ENCODE peak calls at places on chromosome 16, in nine cellular contexts. One of them, this sample, is unnamed.
A peak's percentile ranks its signal among the peaks of the same experiment; 100 is the strongest.

GRCh38 chr16:89096768-89097527 is 3.3 kb downstream of the ACSF3 start:
- DNase-seq in astrocyte of the hippocampus: no peak
- DNase-seq in activated CD4-positive, alpha-beta T cell treated with anti-CD3 and anti-CD28 coated beads, Interleukin-2, amount 50 U/mL, for 1 hour: peak; percentile 45
- DNase-seq in BJ: no peak
- DNase-seq in stimulated activated CD8-positive, alpha-beta memory T cell treated with anti-CD3 and anti-CD28 coated beads, Interleukin-2, amount 100 ng/mL, for 1 hour: peak; percentile 29
- DNase-seq in glomerular endothelial cell: no peak
- DNase-seq in heart left ventricle: no peak
- DNase-seq in T-helper 2 cell: peak; percentile 20
- DNase-seq in GOT3: no peak
- DNase-seq in this sample: no peak

GRCh38 chr16:47310792-47311211 is 150.1 kb downstream of the ITFG1 start:
- DNase-seq in astrocyte of the hippocampus: no peak
- DNase-seq in activated CD4-positive, alpha-beta T cell treated with anti-CD3 and anti-CD28 coated beads, Interleukin-2, amount 50 U/mL, for 1 hour: no peak
- DNase-seq in BJ: no peak
- DNase-seq in stimulated activated CD8-positive, alpha-beta memory T cell treated with anti-CD3 and anti-CD28 coated beads, Interleukin-2, amount 100 ng/mL, for 1 hour: no peak
- DNase-seq in glomerular endothelial cell: no peak
- DNase-seq in heart left ventricle: no peak
- DNase-seq in T-helper 2 cell: no peak
- DNase-seq in GOT3: no peak
- DNase-seq in this sample: peak; percentile 19

GRCh38 chr16:74468807-74469511 is 47.7 kb upstream of the CLEC18B start:
- DNase-seq in astrocyte of the hippocampus: no peak
- DNase-seq in activated CD4-positive, alpha-beta T cell treated with anti-CD3 and anti-CD28 coated beads, Interleukin-2, amount 50 U/mL, for 1 hour: no peak
- DNase-seq in BJ: no peak
- DNase-seq in stimulated activated CD8-positive, alpha-beta memory T cell treated with anti-CD3 and anti-CD28 coated beads, Interleukin-2, amount 100 ng/mL, for 1 hour: no peak
- DNase-seq in glomerular endothelial cell: no peak
- DNase-seq in heart left ventricle: no peak
- DNase-seq in T-helper 2 cell: no peak
- DNase-seq in GOT3: no peak
- DNase-seq in this sample: no peak

GRCh38 chr16:62010186-62010585 is 26.1 kb downstream of the CDH8 start:
- DNase-seq in astrocyte of the hippocampus: no peak
- DNase-seq in activated CD4-positive, alpha-beta T cell treated with anti-CD3 and anti-CD28 coated beads, Interleukin-2, amount 50 U/mL, for 1 hour: no peak
- DNase-seq in BJ: no peak
- DNase-seq in stimulated activated CD8-positive, alpha-beta memory T cell treated with anti-CD3 and anti-CD28 coated beads, Interleukin-2, amount 100 ng/mL, for 1 hour: no peak
- DNase-seq in glomerular endothelial cell: no peak
- DNase-seq in heart left ventricle: no peak
- DNase-seq in T-helper 2 cell: no peak
- DNase-seq in GOT3: no peak
- DNase-seq in this sample: no peak

GRCh38 chr16:50626868-50627267 is 54.2 kb downstream of the SNX20 start:
- DNase-seq in astrocyte of the hippocampus: no peak
- DNase-seq in activated CD4-positive, alpha-beta T cell treated with anti-CD3 and anti-CD28 coated beads, Interleukin-2, amount 50 U/mL, for 1 hour: no peak
- DNase-seq in BJ: no peak
- DNase-seq in stimulated activated CD8-positive, alpha-beta memory T cell treated with anti-CD3 and anti-CD28 coated beads, Interleukin-2, amount 100 ng/mL, for 1 hour: no peak
- DNase-seq in glomerular endothelial cell: no peak
- DNase-seq in heart left ventricle: no peak
- DNase-seq in T-helper 2 cell: no peak
- DNase-seq in GOT3: no peak
- DNase-seq in this sample: no peak

GRCh38 chr16:64089697-64090096 is 1032.2 kb downstream of the CDH11 start:
- DNase-seq in astrocyte of the hippocampus: peak; percentile 45
- DNase-seq in activated CD4-positive, alpha-beta T cell treated with anti-CD3 and anti-CD28 coated beads, Interleukin-2, amount 50 U/mL, for 1 hour: no peak
- DNase-seq in BJ: no peak
- DNase-seq in stimulated activated CD8-positive, alpha-beta memory T cell treated with anti-CD3 and anti-CD28 coated beads, Interleukin-2, amount 100 ng/mL, for 1 hour: no peak
- DNase-seq in glomerular endothelial cell: no peak
- DNase-seq in heart left ventricle: no peak
- DNase-seq in T-helper 2 cell: no peak
- DNase-seq in GOT3: no peak
- DNase-seq in this sample: peak; percentile 70

GRCh38 chr16:86306811-86307517 is 203.4 kb upstream of the FOXF1 start:
- DNase-seq in astrocyte of the hippocampus: no peak
- DNase-seq in activated CD4-positive, alpha-beta T cell treated with anti-CD3 and anti-CD28 coated beads, Interleukin-2, amount 50 U/mL, for 1 hour: no peak
- DNase-seq in BJ: peak; percentile 60
- DNase-seq in stimulated activated CD8-positive, alpha-beta memory T cell treated with anti-CD3 and anti-CD28 coated beads, Interleukin-2, amount 100 ng/mL, for 1 hour: no peak
- DNase-seq in glomerular endothelial cell: no peak
- DNase-seq in heart left ventricle: no peak
- DNase-seq in T-helper 2 cell: no peak
- DNase-seq in GOT3: no peak
- DNase-seq in this sample: no peak

GRCh38 chr16:14452066-14452465 is 178.0 kb downstream of the PARN start:
- DNase-seq in astrocyte of the hippocampus: no peak
- DNase-seq in activated CD4-positive, alpha-beta T cell treated with anti-CD3 and anti-CD28 coated beads, Interleukin-2, amount 50 U/mL, for 1 hour: no peak
- DNase-seq in BJ: no peak
- DNase-seq in stimulated activated CD8-positive, alpha-beta memory T cell treated with anti-CD3 and anti-CD28 coated beads, Interleukin-2, amount 100 ng/mL, for 1 hour: no peak
- DNase-seq in glomerular endothelial cell: no peak
- DNase-seq in heart left ventricle: no peak
- DNase-seq in T-helper 2 cell: no peak
- DNase-seq in GOT3: no peak
- DNase-seq in this sample: no peak

GRCh38 chr16:81521141-81521626 is 76.6 kb downstream of the CMIP start:
- DNase-seq in astrocyte of the hippocampus: no peak
- DNase-seq in activated CD4-positive, alpha-beta T cell treated with anti-CD3 and anti-CD28 coated beads, Interleukin-2, amount 50 U/mL, for 1 hour: peak; percentile 65
- DNase-seq in BJ: no peak
- DNase-seq in stimulated activated CD8-positive, alpha-beta memory T cell treated with anti-CD3 and anti-CD28 coated beads, Interleukin-2, amount 100 ng/mL, for 1 hour: peak; percentile 68
- DNase-seq in glomerular endothelial cell: no peak
- DNase-seq in heart left ventricle: no peak
- DNase-seq in T-helper 2 cell: peak; percentile 67
- DNase-seq in GOT3: no peak
- DNase-seq in this sample: no peak

GRCh38 chr16:23182206-23182674 is 305 bp upstream of the SCNN1G start:
- DNase-seq in astrocyte of the hippocampus: peak; percentile 86
- DNase-seq in activated CD4-positive, alpha-beta T cell treated with anti-CD3 and anti-CD28 coated beads, Interleukin-2, amount 50 U/mL, for 1 hour: peak; percentile 67
- DNase-seq in BJ: no peak
- DNase-seq in stimulated activated CD8-positive, alpha-beta memory T cell treated with anti-CD3 and anti-CD28 coated beads, Interleukin-2, amount 100 ng/mL, for 1 hour: peak; percentile 33
- DNase-seq in glomerular endothelial cell: no peak
- DNase-seq in heart left ventricle: peak; percentile 68
- DNase-seq in T-helper 2 cell: peak; percentile 65
- DNase-seq in GOT3: peak; percentile 28
- DNase-seq in this sample: no peak

This sample was measured in myocyte.